ENCODE peak calls at places on chromosomes 5 and 9, in five cellular contexts. V, D, M, S and E are unnamed samples.

GRCh38 chr5:76025790-76026189 is 57.4 kb upstream of the SV2C start:
- DNase-seq in V (no peak), D (no peak), M (no peak), S (no peak), E (no peak)

GRCh38 chr5:19920761-19921160 is 67.2 kb downstream of the CDH18 start:
- DNase-seq in V (no peak), D (no peak), M (no peak), S (no peak), E (no peak)

GRCh38 chr9:120366646-120367019 is 213.3 kb downstream of the CDK5RAP2 start:
- DNase-seq in V (peak; percentile 84), D (no peak), M (peak; percentile 70), S (no peak), E (no peak)

GRCh38 chr5:83172011-83172410 is 94.7 kb downstream of the XRCC4 start:
- DNase-seq in V (no peak), D (no peak), M (no peak), S (no peak), E (no peak)

GRCh38 chr9:133580416-133580738 is 28.8 kb downstream of the FAM163B start:
- DNase-seq in V (no peak), D (no peak), M (no peak), S (no peak), E (no peak)

GRCh38 chr5:10308844-10309243 is 1.1 kb upstream of the CMBL start:
- DNase-seq in V (no peak), D (no peak), M (peak; percentile 56), S (no peak), E (no peak)

GRCh38 chr5:134252671-134253070 is 26.8 kb upstream of the PPP2CA start:
- DNase-seq in V (peak; percentile 60), D (no peak), M (no peak), S (no peak), E (no peak)

GRCh38 chr5:134131165-134131564 is 16.7 kb downstream of the TCF7 start:
- DNase-seq in V (no peak), D (no peak), M (no peak), S (no peak), E (no peak)

GRCh38 chr5:76269259-76269958 is 133.7 kb upstream of the IQGAP2 start:
- DNase-seq in V (no peak), D (no peak), M (no peak), S (no peak), E (no peak)

GRCh38 chr5:180469586-180469865 is 24.7 kb upstream of the CNOT6 start:
- DNase-seq in V (no peak), D (no peak), M (no peak), S (no peak), E (no peak)

GRCh38 chr5:132684922-132685720 is 11.3 kb downstream of the IL4 start:
- DNase-seq in V (no peak), D (no peak), M (no peak), S (no peak), E (no peak)

GRCh38 chr9:107548298-107549142 is 59.0 kb upstream of the KLF4 start:
- DNase-seq in V (peak; percentile 93), D (peak; percentile 81), M (no peak), S (no peak), E (no peak)

GRCh38 chr5:69364414-69364813 is 4.9 kb downstream of the AK6 start:
- DNase-seq in V (no peak), D (no peak), M (no peak), S (no peak), E (no peak)

GRCh38 chr9:93357649-93358048 is 93.8 kb upstream of the FAM120A start:
- DNase-seq in V (no peak), D (no peak), M (no peak), S (no peak), E (no peak)

GRCh38 chr5:3595102-3595961 is at the start of gene IRX1:
- DNase-seq in V (no peak), D (no peak), M (peak; percentile 83), S (no peak), E (no peak)

GRCh38 chr9:73149371-73150067 is 2.1 kb upstream of the ANXA1 start:
- DNase-seq in V (peak; percentile 88), D (no peak), M (no peak), S (no peak), E (no peak)

GRCh38 chr5:112594060-112594850 is 143.4 kb upstream of the APC start:
- DNase-seq in V (no peak), D (no peak), M (no peak), S (no peak), E (no peak)

GRCh38 chr5:160959804-160960203 is 107.8 kb upstream of the ATP10B start:
- DNase-seq in V (peak; percentile 90), D (no peak), M (no peak), S (no peak), E (no peak)

GRCh38 chr9:134189167-134189474 is 24.8 kb upstream of the RNU6ATAC start:
- DNase-seq in V (no peak), D (no peak), M (no peak), S (no peak), E (no peak)

GRCh38 chr5:9604416-9604815 is 25.7 kb downstream of the TAS2R1 start:
- DNase-seq in V (no peak), D (no peak), M (no peak), S (no peak), E (no peak)

GRCh38 chr9:114370985-114371335 is 16.8 kb downstream of the AKNA start:
- DNase-seq in V (no peak), D (no peak), M (no peak), S (no peak), E (no peak)

GRCh38 chr9:70406446-70406862 is 8.0 kb downstream of the KLF9 start:
- DNase-seq in V (no peak), D (peak; percentile 76), M (no peak), S (no peak), E (no peak)

GRCh38 chr5:140040358-140040757 is 2.7 kb downstream of the NRG2 start:
- DNase-seq in V (no peak), D (no peak), M (no peak), S (no peak), E (no peak)

GRCh38 chr5:7886849-7887460 is 18.0 kb downstream of the MTRR start:
- DNase-seq in V (peak; percentile 32), D (no peak), M (no peak), S (no peak), E (no peak)

GRCh38 chr5:93164690-93165089 is 416.3 kb downstream of the NR2F1-AS1 start:
- DNase-seq in V (peak; percentile 49), D (peak; percentile 55), M (no peak), S (no peak), E (no peak)

DNA sequence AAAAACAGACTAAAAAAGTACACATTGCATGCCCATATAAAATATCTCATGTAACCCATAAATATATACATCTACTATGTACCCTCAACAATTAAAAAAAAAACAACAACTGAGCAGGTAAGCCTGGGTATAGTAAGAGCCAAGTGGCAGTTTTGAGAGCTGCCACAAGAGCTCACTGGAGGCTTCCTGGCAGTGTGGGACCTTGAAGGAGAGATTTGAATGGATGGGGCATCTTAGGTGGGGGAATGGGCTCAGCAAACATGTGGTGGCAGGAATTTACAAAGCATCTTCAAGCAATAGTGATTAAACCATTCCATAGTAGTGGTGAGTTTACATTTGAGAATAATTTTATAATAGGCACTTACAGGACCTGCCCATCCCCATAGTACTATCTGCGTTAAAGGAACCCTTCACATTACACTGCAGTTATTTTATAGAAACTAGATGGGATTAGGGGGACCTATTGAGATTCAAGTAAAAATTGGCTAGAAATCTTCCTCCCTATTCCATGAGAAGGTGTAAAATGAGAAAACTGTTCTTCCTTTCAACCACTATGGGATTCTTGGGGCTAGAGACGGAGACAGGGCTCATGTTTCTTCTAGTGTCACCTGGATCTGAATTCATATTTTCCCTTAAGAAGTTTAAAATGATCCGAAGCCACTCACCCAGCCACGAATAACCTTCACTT is 6.9 kb downstream of the MEGF10 start:
- DNase-seq in V (no peak), D (no peak), M (no peak), S (no peak), E (no peak)
- TF ChIP-seq CTCF in V (no peak), D (no peak), M (peak; percentile 33), S (no peak), E (no peak)

GRCh38 chr5:120073722-120074121 is 390.4 kb upstream of the PRR16 start:
- DNase-seq in V (no peak), D (no peak), M (no peak), S (no peak), E (no peak)

GRCh38 chr5:120072054-120072453 is 392.0 kb upstream of the PRR16 start:
- DNase-seq in V (no peak), D (no peak), M (no peak), S (no peak), E (no peak)
- TF ChIP-seq CTCF in V (no peak), D (no peak), M (no peak), S (no peak), E (no peak)

DNA sequence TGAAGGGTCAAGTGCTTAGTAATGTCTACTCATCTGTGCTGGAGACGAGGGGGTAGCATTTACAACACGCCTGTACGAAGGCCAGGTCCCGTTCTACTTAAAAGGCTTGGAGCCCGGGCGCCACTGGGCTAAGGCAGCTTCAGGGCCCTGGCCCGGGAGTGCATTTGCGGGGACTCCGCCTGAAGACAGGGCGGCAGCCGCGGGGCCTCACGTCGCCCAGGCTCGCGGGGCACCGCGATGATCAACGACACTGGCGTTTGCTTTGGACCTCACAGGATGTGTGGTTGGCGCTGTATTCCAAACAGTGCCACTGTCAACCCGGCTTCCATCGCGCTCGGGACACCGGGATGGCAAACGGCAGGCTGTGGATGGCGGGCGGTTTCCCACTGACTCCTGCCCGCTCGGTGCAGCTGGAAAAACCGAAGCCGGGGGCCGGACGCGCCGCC is 1.1 kb upstream of the TENT4A start:
- DNase-seq in V (no peak), D (peak; percentile 59), M (peak; percentile 56), S (peak; percentile 46), E (peak; percentile 23)
- TF ChIP-seq CTCF in V (no peak), D (no peak), M (no peak), S (peak; percentile 21), E (peak; percentile 11)

GRCh38 chr9:137666505-137666809 is 47.7 kb downstream of the EHMT1 start:
- DNase-seq in V (no peak), D (no peak), M (no peak), S (peak; percentile 25), E (no peak)

GRCh38 chr9:137664676-137665075 is 45.9 kb downstream of the EHMT1 start:
- DNase-seq in V (no peak), D (no peak), M (no peak), S (no peak), E (no peak)

GRCh38 chr9:137666950-137667670 is 48.3 kb downstream of the EHMT1 start:
- DNase-seq in V (no peak), D (no peak), M (peak; percentile 87), S (no peak), E (no peak)

GRCh38 chr9:137665226-137665625 is 46.4 kb downstream of the EHMT1 start:
- DNase-seq in V (no peak), D (no peak), M (no peak), S (no peak), E (no peak)

GRCh38 chr9:137665697-137666504 is 47.1 kb downstream of the EHMT1 start:
- DNase-seq in V (no peak), D (peak; percentile 45), M (peak; percentile 81), S (no peak), E (no peak)
- TF ChIP-seq CTCF in V (no peak), D (peak; percentile 19), M (no peak), S (no peak), E (peak; percentile 30)